ENCODE peak calls at places on chromosome 5, in eight cellular contexts. O, D, H, Y, V, E, K and W are unnamed samples.

GRCh38 chr5:179802950-179803562 is 3.6 kb downstream of the MGAT4B start:
- DNase-seq in V (no peak), E (no peak), Y (no peak), O (no peak), K (no peak), D (no peak), H (no peak), W (no peak)

GRCh38 chr5:103223031-103223955 is 35.3 kb upstream of the MACIR start:
- DNase-seq in V (no peak), K (no peak), H (no peak), E (no peak), D (no peak), O (no peak), Y (no peak), W (no peak)

GRCh38 chr5:128403350-128403749 is 134.7 kb downstream of the FBN2 start:
- DNase-seq in E (no peak), D (no peak), Y (no peak), V (no peak), H (no peak), O (no peak), K (no peak), W (no peak)

GRCh38 chr5:61919920-61920319 is 386.1 kb upstream of the KIF2A start:
- DNase-seq in D (no peak), V (no peak), K (no peak), Y (no peak), E (no peak), O (no peak), H (no peak), W (peak)

GRCh38 chr5:170151105-170151831 is 45.6 kb downstream of the FOXI1 start:
- DNase-seq in D (no peak), O (peak), V (peak), K (no peak), H (no peak), Y (no peak), E (peak), W (peak)

GRCh38 chr5:52740007-52740406 is 47.7 kb upstream of the ITGA1 start:
- DNase-seq in K (no peak), O (no peak), E (no peak), V (no peak), H (no peak), D (no peak), Y (no peak), W (no peak)

GRCh38 chr5:28281381-28281780 is 1243.0 kb upstream of the CDH9 start:
- DNase-seq in V (no peak), O (peak), E (no peak), D (no peak), K (no peak), H (no peak), Y (no peak), W (peak)

GRCh38 chr5:177023247-177023703 is 779 bp downstream of the ZNF346 start:
- DNase-seq in K (no peak), E (no peak), O (no peak), H (no peak), V (no peak), Y (no peak), D (no peak), W (no peak)

GRCh38 chr5:53488195-53488594 is 7.8 kb downstream of the FST start:
- DNase-seq in H (no peak), V (no peak), K (no peak), D (no peak), E (no peak), O (no peak), Y (no peak), W (no peak)